ENCODE peak calls at places on chromosome 20, in seven cellular contexts. B, X, O, T, A, K and R are unnamed samples.

GRCh38 chr20:663315-664090 is 10.5 kb upstream of the SRXN1 start:
- DNase-seq in B (no peak), X (no peak), O (peak; percentile 26), T (no peak), A (peak; percentile 47), K (peak; percentile 88), R (no peak)

GRCh38 chr20:18794428-18794787 is 19.2 kb upstream of the SCP2D1 start:
- DNase-seq in B (no peak), X (no peak), O (no peak), T (no peak), A (no peak), K (no peak), R (no peak)

GRCh38 chr20:10985536-10985935 is 311.7 kb upstream of the JAG1 start:
- DNase-seq in B (no peak), X (no peak), O (no peak), T (no peak), A (peak; percentile 69), K (no peak), R (no peak)

GRCh38 chr20:61976275-61976649 is 89.4 kb downstream of the TAF4 start:
- DNase-seq in B (no peak), X (no peak), O (no peak), T (no peak), A (no peak), K (no peak), R (no peak)

GRCh38 chr20:23205656-23206055 is 119.5 kb upstream of the CD93 start:
- DNase-seq in B (no peak), X (no peak), O (peak; percentile 72), T (no peak), A (peak; percentile 74), K (peak; percentile 35), R (no peak)

GRCh38 chr20:57464642-57465211 is 60.2 kb downstream of the CTCFL start:
- DNase-seq in B (peak; percentile 36), X (no peak), O (no peak), T (peak; percentile 60), A (peak; percentile 29), K (peak; percentile 52), R (no peak)

GRCh38 chr20:10902836-10903410 is 229.1 kb upstream of the JAG1 start:
- DNase-seq in B (no peak), X (no peak), O (no peak), T (no peak), A (peak; percentile 42), K (no peak), R (no peak)

GRCh38 chr20:46230811-46231282 is 77.5 kb downstream of the CDH22 start:
- DNase-seq in B (no peak), X (no peak), O (peak; percentile 91), T (peak; percentile 19), A (peak; percentile 45), K (peak; percentile 85), R (peak; percentile 21)

GRCh38 chr20:58233881-58234528 is 5.6 kb upstream of the ANKRD60 start:
- DNase-seq in B (no peak), X (peak; percentile 72), O (peak; percentile 72), T (peak; percentile 28), A (peak; percentile 39), K (peak; percentile 76), R (no peak)

GRCh38 chr20:34525709-34526416 is 9.6 kb downstream of the DYNLRB1 start:
- DNase-seq in B (peak; percentile 93), X (peak; percentile 38), O (no peak), T (no peak), A (peak; percentile 99), K (no peak), R (no peak)

GRCh38 chr20:56400001-56400640 is 7.7 kb downstream of the CSTF1 start:
- DNase-seq in B (peak; percentile 51), X (peak; percentile 56), O (peak; percentile 76), T (peak; percentile 66), A (peak; percentile 84), K (peak; percentile 79), R (peak; percentile 66)

GRCh38 chr20:36573798-36574277 is 441 bp downstream of the TGIF2 start:
- DNase-seq in B (no peak), X (peak; percentile 73), O (no peak), T (peak; percentile 51), A (peak; percentile 33), K (no peak), R (peak; percentile 45)

GRCh38 chr20:33075281-33075680 is 4.2 kb upstream of the BPIFB4 start:
- DNase-seq in B (no peak), X (no peak), O (no peak), T (no peak), A (no peak), K (no peak), R (no peak)

GRCh38 chr20:58629213-58629575 is 21.9 kb upstream of the STX16 start:
- DNase-seq in B (no peak), X (peak; percentile 61), O (no peak), T (no peak), A (no peak), K (no peak), R (no peak)

GRCh38 chr20:36086767-36087166 is 67.8 kb upstream of the EPB41L1 start:
- DNase-seq in B (peak; percentile 74), X (no peak), O (no peak), T (no peak), A (no peak), K (no peak), R (no peak)

GRCh38 chr20:611843-612185 is 1.7 kb upstream of the TCF15 start:
- DNase-seq in B (no peak), X (no peak), O (peak; percentile 34), T (no peak), A (no peak), K (peak; percentile 48), R (no peak)

GRCh38 chr20:33811763-33812672 is 870 bp downstream of the CHMP4B start:
- DNase-seq in B (no peak), X (peak; percentile 48), O (peak; percentile 39), T (peak; percentile 57), A (peak; percentile 94), K (peak; percentile 57), R (peak; percentile 35)

GRCh38 chr20:63734946-63735858 is 1.3 kb upstream of the LIME1 start:
- DNase-seq in B (no peak), X (peak; percentile 22), O (no peak), T (no peak), A (no peak), K (no peak), R (no peak)

GRCh38 chr20:47272893-47273590 is 83.5 kb downstream of the ZMYND8 start:
- DNase-seq in B (peak; percentile 52), X (peak; percentile 73), O (peak; percentile 70), T (peak; percentile 75), A (peak; percentile 78), K (peak; percentile 85), R (peak; percentile 50)

GRCh38 chr20:24337074-24337473 is 132.4 kb upstream of the SYNDIG1 start:
- DNase-seq in B (no peak), X (no peak), O (peak; percentile 7), T (no peak), A (peak; percentile 27), K (no peak), R (no peak)

GRCh38 chr20:47231382-47232042 is 125.0 kb downstream of the ZMYND8 start:
- DNase-seq in B (no peak), X (no peak), O (no peak), T (no peak), A (peak; percentile 28), K (no peak), R (no peak)

GRCh38 chr20:56245761-56246160 is 2.8 kb upstream of the MC3R start:
- DNase-seq in B (no peak), X (no peak), O (no peak), T (no peak), A (peak; percentile 21), K (no peak), R (peak; percentile 38)

GRCh38 chr20:46433051-46433450 is 26.6 kb upstream of the ELMO2 start:
- DNase-seq in B (no peak), X (no peak), O (no peak), T (no peak), A (no peak), K (no peak), R (no peak)

GRCh38 chr20:16615199-16615598 is 42.0 kb upstream of the KIF16B start:
- DNase-seq in B (no peak), X (peak; percentile 27), O (no peak), T (no peak), A (peak; percentile 48), K (peak; percentile 5), R (no peak)

GRCh38 chr20:3735768-3736167 is 3.3 kb downstream of the HSPA12B start:
- DNase-seq in B (no peak), X (no peak), O (no peak), T (no peak), A (no peak), K (no peak), R (no peak)

DNA sequence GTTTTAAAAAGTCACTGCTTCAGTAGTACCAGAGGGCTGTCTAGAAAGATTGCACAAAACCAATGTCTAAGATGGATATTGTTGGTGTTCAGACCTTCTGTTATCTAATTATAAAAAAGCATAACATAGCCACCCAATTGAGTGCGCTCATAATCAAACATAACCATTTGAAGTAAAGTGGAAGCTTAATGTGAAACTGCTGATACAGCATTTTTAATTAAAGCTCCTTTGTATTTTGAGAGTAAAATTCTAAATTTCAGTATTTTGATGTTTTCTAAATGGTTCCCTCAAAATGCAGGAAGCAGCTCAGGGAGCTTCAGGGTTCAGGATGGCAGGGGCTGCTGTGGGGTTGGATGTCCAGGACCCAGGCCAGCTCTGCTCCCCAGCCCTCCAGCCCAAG is 291.8 kb upstream of the ZFP64 start:
- DNase-seq in B (no peak), X (no peak), O (no peak), T (no peak), A (no peak), K (no peak), R (no peak)
- H3K4me2 ChIP-seq in B (no peak overlapping the region), X (no peak overlapping the region), O (no peak overlapping the region), T (no peak overlapping the region), A (no peak overlapping the region), K (no peak overlapping the region), R (no peak overlapping the region)

GRCh38 chr20:8807480-8808179 is 261.3 kb upstream of the PLCB4 start:
- DNase-seq in B (no peak), X (no peak), O (no peak), T (no peak), A (no peak), K (no peak), R (no peak)
- TF ChIP-seq EZH2phosphoT487 in B (no peak), X (no peak), O (no peak), T (no peak), A (no peak), K (no peak), R (no peak)

DNA sequence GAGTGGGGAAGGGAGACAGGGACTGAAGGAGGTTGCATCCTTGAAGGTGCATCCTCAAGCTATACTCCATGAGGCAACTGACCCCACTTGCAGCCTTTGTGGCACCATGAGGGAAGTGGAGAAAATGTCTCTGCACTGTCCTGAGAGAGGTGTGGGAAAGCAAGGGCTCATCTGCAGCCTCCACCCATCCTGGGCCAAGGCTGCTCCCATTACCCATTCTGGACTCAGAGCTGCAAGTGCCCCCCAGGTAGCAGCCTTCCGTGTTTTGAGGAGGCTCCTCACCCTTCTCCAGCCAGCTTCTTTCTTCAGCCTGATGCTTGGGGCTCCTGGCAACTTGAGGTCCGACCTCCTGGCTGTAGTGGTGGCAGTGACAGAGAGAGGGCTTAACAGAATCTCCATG is 294.6 kb downstream of the CDH26 start:
- DNase-seq in B (no peak), X (no peak), O (no peak), T (no peak), A (no peak), K (no peak), R (no peak)
- H3K79me2 ChIP-seq in B (no peaks in the 10 kb centered on the region), X (no peaks in the 10 kb centered on the region), O (no peaks in the 10 kb centered on the region), T (no peaks in the 10 kb centered on the region), A (no peaks in the 10 kb centered on the region), K (no peaks in the 10 kb centered on the region), R (no peaks in the 10 kb centered on the region)

DNA sequence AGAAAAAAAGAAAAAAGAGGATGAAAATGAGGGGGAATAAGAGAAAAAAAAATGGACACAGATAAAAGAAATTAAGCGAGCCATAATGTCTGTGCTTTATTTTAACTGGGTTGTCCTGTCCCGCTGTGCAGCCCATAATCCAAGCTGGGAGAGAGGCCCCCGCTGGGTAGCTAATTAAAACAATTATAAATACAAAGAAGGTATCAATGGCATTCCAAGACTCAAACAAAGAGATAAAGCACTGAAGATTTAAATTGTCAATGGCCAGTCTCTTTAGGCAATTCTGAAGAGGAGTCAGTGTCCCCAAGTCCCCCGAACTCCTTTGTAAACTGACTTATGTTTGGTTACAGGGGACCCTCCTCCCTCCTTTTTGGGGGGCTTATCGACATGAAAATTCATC is 143.2 kb downstream of the ZFP64 start:
- DNase-seq in B (no peak), X (no peak), O (peak; percentile 89), T (no peak), A (no peak), K (peak; percentile 84), R (no peak)
- H3K4me2 ChIP-seq in B (no peak overlapping the region), X (no peak overlapping the region), O (peak overlapping the region; percentile 90), T (no peak overlapping the region), A (no peak overlapping the region), K (peak overlapping the region; percentile 67), R (no peak overlapping the region)